ENCODE peak calls at places on chromosomes 4 and X, in four cellular contexts. One of them, this sample, is unnamed.

GRCh38 chrX:132217203-132218073 is 1.8 kb downstream of the RAP2C start:
- DNase-seq in body of pancreas: peak
- DNase-seq in EL: peak
- DNase-seq in activated effector memory CD4-positive, alpha-beta T cell treated with Interleukin-2 at 50 U/mL for 16 hours: peak
- DNase-seq in this sample: no peak

GRCh38 chrX:41192880-41193279 is 107.6 kb downstream of the USP9X start:
- DNase-seq in body of pancreas: no peak
- DNase-seq in EL: no peak
- DNase-seq in activated effector memory CD4-positive, alpha-beta T cell treated with Interleukin-2 at 50 U/mL for 16 hours: no peak
- DNase-seq in this sample: no peak

GRCh38 chr4:67546971-67547370 is 1.7 kb upstream of the CENPC start:
- DNase-seq in body of pancreas: no peak
- DNase-seq in EL: no peak
- DNase-seq in activated effector memory CD4-positive, alpha-beta T cell treated with Interleukin-2 at 50 U/mL for 16 hours: no peak
- DNase-seq in this sample: no peak

GRCh38 chr4:3270141-3270611 is 21.2 kb downstream of the MSANTD1 start:
- DNase-seq in body of pancreas: peak
- DNase-seq in EL: no peak
- DNase-seq in activated effector memory CD4-positive, alpha-beta T cell treated with Interleukin-2 at 50 U/mL for 16 hours: no peak
- DNase-seq in this sample: no peak

GRCh38 chrX:45986971-45987370 is 558.2 kb downstream of the ZNF674 start:
- DNase-seq in body of pancreas: no peak
- DNase-seq in EL: peak
- DNase-seq in activated effector memory CD4-positive, alpha-beta T cell treated with Interleukin-2 at 50 U/mL for 16 hours: no peak
- DNase-seq in this sample: no peak

GRCh38 chrX:43333543-43333942 is 322.6 kb upstream of the MAOA start:
- DNase-seq in body of pancreas: no peak
- DNase-seq in EL: no peak
- DNase-seq in activated effector memory CD4-positive, alpha-beta T cell treated with Interleukin-2 at 50 U/mL for 16 hours: no peak
- DNase-seq in this sample: no peak

GRCh38 chr4:86160423-86160822 is 199.4 kb downstream of the MAPK10 start:
- DNase-seq in body of pancreas: no peak
- DNase-seq in EL: no peak
- DNase-seq in activated effector memory CD4-positive, alpha-beta T cell treated with Interleukin-2 at 50 U/mL for 16 hours: no peak
- DNase-seq in this sample: no peak

GRCh38 chr4:151808120-151808529 is 47.3 kb upstream of the GATB start:
- DNase-seq in body of pancreas: no peak
- DNase-seq in EL: peak
- DNase-seq in activated effector memory CD4-positive, alpha-beta T cell treated with Interleukin-2 at 50 U/mL for 16 hours: no peak
- DNase-seq in this sample: no peak

GRCh38 chr4:110663738-110664444 is 41.0 kb upstream of the PITX2 start:
- DNase-seq in body of pancreas: no peak
- DNase-seq in EL: peak
- DNase-seq in activated effector memory CD4-positive, alpha-beta T cell treated with Interleukin-2 at 50 U/mL for 16 hours: no peak
- DNase-seq in this sample: no peak